ENCODE peak calls at places on chromosomes 11 and 22, in four cellular contexts. V is A549; O is CD8-positive, alpha-beta T cell; X is AML-193. C is an unnamed sample.

GRCh38 chr11:62464655-62465054 is 45.8 kb downstream of the SCGB1A1 start:
- DNase-seq in V (no peak), O (no peak), X (no peak), C (peak)

GRCh38 chr11:131606936-131607335 is 236.5 kb downstream of the NTM start:
- DNase-seq in V (no peak), O (no peak), X (no peak), C (no peak)

GRCh38 chr11:119516060-119516459 is 93.1 kb upstream of the THY1 start:
- DNase-seq in V (no peak), O (no peak), X (no peak), C (no peak)

GRCh38 chr11:44911031-44911814 is 39.5 kb downstream of the TP53I11 start:
- DNase-seq in V (peak), O (peak), X (peak), C (peak)

GRCh38 chr11:31779268-31779879 is 31.7 kb downstream of the PAX6 start:
- DNase-seq in V (no peak), O (no peak), X (no peak), C (no peak)

GRCh38 chr11:47257518-47258316 is at the start of gene NR1H3:
- DNase-seq in V (peak), O (no peak), X (peak), C (peak)

GRCh38 chr11:134407923-134408322 is 4.1 kb downstream of the B3GAT1 start:
- DNase-seq in V (no peak), O (no peak), X (no peak), C (no peak)

GRCh38 chr11:121446752-121447156 is 5.4 kb upstream of the SORL1 start:
- DNase-seq in V (no peak), O (no peak), X (no peak), C (no peak)

GRCh38 chr11:59787816-59788215 is 22.8 kb downstream of the MRPL16 start:
- DNase-seq in V (no peak), O (no peak), X (no peak), C (no peak)

GRCh38 chr22:33917744-33918406 is 2.4 kb downstream of the LARGE1 start:
- DNase-seq in V (peak), O (no peak), X (no peak), C (no peak)

GRCh38 chr11:46492540-46492939 is 101.0 kb upstream of the CHRM4 start:
- DNase-seq in V (no peak), O (no peak), X (no peak), C (no peak)

GRCh38 chr11:68099474-68100405 is 21.4 kb downstream of the CHKA start:
- DNase-seq in V (no peak), O (peak), X (no peak), C (peak)

GRCh38 chr11:131145806-131146205 is 224.6 kb upstream of the NTM start:
- DNase-seq in V (no peak), O (no peak), X (no peak), C (no peak)

GRCh38 chr22:24156146-24156914 is 25.0 kb upstream of the SUSD2 start:
- DNase-seq in V (no peak), O (peak), X (peak), C (peak)

GRCh38 chr11:70472240-70472639 is 73.9 kb downstream of the CTTN start:
- DNase-seq in V (no peak), O (no peak), X (no peak), C (no peak)

GRCh38 chr22:24801906-24802504 is 4.0 kb upstream of the SGSM1 start:
- DNase-seq in V (no peak), O (no peak), X (no peak), C (no peak)

GRCh38 chr11:1807628-1807995 is 27.2 kb upstream of the SYT8 start:
- DNase-seq in V (peak), O (no peak), X (no peak), C (no peak)

C was measured in thyroid gland.